ENCODE peak calls at places on chromosomes 5 and 9, in six cellular contexts. One of them, this sample, is unnamed.

GRCh38 chr9:126049896-126050604 is 276.6 kb upstream of the MVB12B start:
- DNase-seq in stromal cell of bone marrow: no peak
- DNase-seq in COR-L47: no peak
- DNase-seq in KBM-7: no peak
- DNase-seq in activated CD4-positive, alpha-beta memory T cell treated with anti-CD3 and anti-CD28 coated beads, Interleukin-2, amount 10 ng/mL, durations not matched to agents 7 days and 5 days: no peak
- DNase-seq in HuH-7.5: no peak
- DNase-seq in this sample: no peak

GRCh38 chr9:92728831-92729734 is 35.5 kb downstream of the BICD2 start:
- DNase-seq in KBM-7: no peak
- DNase-seq in stromal cell of bone marrow: no peak
- DNase-seq in activated CD4-positive, alpha-beta memory T cell treated with anti-CD3 and anti-CD28 coated beads, Interleukin-2, amount 10 ng/mL, durations not matched to agents 7 days and 5 days: peak
- DNase-seq in COR-L47: no peak
- DNase-seq in HuH-7.5: no peak
- DNase-seq in this sample: no peak

GRCh38 chr5:17991775-17992174 is 357.5 kb downstream of the TAF11L14 start:
- DNase-seq in COR-L47: peak
- DNase-seq in stromal cell of bone marrow: no peak
- DNase-seq in activated CD4-positive, alpha-beta memory T cell treated with anti-CD3 and anti-CD28 coated beads, Interleukin-2, amount 10 ng/mL, durations not matched to agents 7 days and 5 days: no peak
- DNase-seq in KBM-7: no peak
- DNase-seq in HuH-7.5: no peak
- DNase-seq in this sample: no peak

GRCh38 chr5:123371575-123372179 is 51.5 kb downstream of the CEP120 start:
- DNase-seq in COR-L47: peak
- DNase-seq in activated CD4-positive, alpha-beta memory T cell treated with anti-CD3 and anti-CD28 coated beads, Interleukin-2, amount 10 ng/mL, durations not matched to agents 7 days and 5 days: no peak
- DNase-seq in HuH-7.5: no peak
- DNase-seq in stromal cell of bone marrow: no peak
- DNase-seq in KBM-7: peak
- DNase-seq in this sample: peak

GRCh38 chr5:173320259-173320658 is 8.0 kb downstream of the STC2 start:
- DNase-seq in COR-L47: no peak
- DNase-seq in KBM-7: no peak
- DNase-seq in HuH-7.5: no peak
- DNase-seq in stromal cell of bone marrow: no peak
- DNase-seq in activated CD4-positive, alpha-beta memory T cell treated with anti-CD3 and anti-CD28 coated beads, Interleukin-2, amount 10 ng/mL, durations not matched to agents 7 days and 5 days: no peak
- DNase-seq in this sample: no peak

GRCh38 chr9:88653926-88654325 is 118.9 kb downstream of the NXNL2 start:
- DNase-seq in activated CD4-positive, alpha-beta memory T cell treated with anti-CD3 and anti-CD28 coated beads, Interleukin-2, amount 10 ng/mL, durations not matched to agents 7 days and 5 days: no peak
- DNase-seq in KBM-7: no peak
- DNase-seq in COR-L47: no peak
- DNase-seq in HuH-7.5: no peak
- DNase-seq in stromal cell of bone marrow: peak
- DNase-seq in this sample: no peak

GRCh38 chr5:43171926-43172325 is 20.1 kb upstream of the NIM1K start:
- DNase-seq in COR-L47: no peak
- DNase-seq in stromal cell of bone marrow: no peak
- DNase-seq in HuH-7.5: no peak
- DNase-seq in KBM-7: no peak
- DNase-seq in activated CD4-positive, alpha-beta memory T cell treated with anti-CD3 and anti-CD28 coated beads, Interleukin-2, amount 10 ng/mL, durations not matched to agents 7 days and 5 days: no peak
- DNase-seq in this sample: no peak

GRCh38 chr5:100614308-100614707 is 79.1 kb downstream of the FAM174A start:
- DNase-seq in KBM-7: no peak
- DNase-seq in stromal cell of bone marrow: no peak
- DNase-seq in HuH-7.5: no peak
- DNase-seq in activated CD4-positive, alpha-beta memory T cell treated with anti-CD3 and anti-CD28 coated beads, Interleukin-2, amount 10 ng/mL, durations not matched to agents 7 days and 5 days: no peak
- DNase-seq in COR-L47: no peak
- DNase-seq in this sample: no peak

GRCh38 chr9:77896269-77897245 is 135.1 kb downstream of the GNAQ start:
- DNase-seq in KBM-7: peak
- DNase-seq in stromal cell of bone marrow: no peak
- DNase-seq in activated CD4-positive, alpha-beta memory T cell treated with anti-CD3 and anti-CD28 coated beads, Interleukin-2, amount 10 ng/mL, durations not matched to agents 7 days and 5 days: no peak
- DNase-seq in COR-L47: peak
- DNase-seq in HuH-7.5: no peak
- DNase-seq in this sample: no peak

GRCh38 chr9:18014556-18014955 is 435.7 kb downstream of the SH3GL2 start:
- DNase-seq in activated CD4-positive, alpha-beta memory T cell treated with anti-CD3 and anti-CD28 coated beads, Interleukin-2, amount 10 ng/mL, durations not matched to agents 7 days and 5 days: no peak
- DNase-seq in KBM-7: no peak
- DNase-seq in HuH-7.5: no peak
- DNase-seq in stromal cell of bone marrow: no peak
- DNase-seq in COR-L47: no peak
- DNase-seq in this sample: no peak

GRCh38 chr5:132138260-132138659 is 64.7 kb downstream of the CSF2 start:
- DNase-seq in KBM-7: no peak
- DNase-seq in HuH-7.5: no peak
- DNase-seq in COR-L47: no peak
- DNase-seq in activated CD4-positive, alpha-beta memory T cell treated with anti-CD3 and anti-CD28 coated beads, Interleukin-2, amount 10 ng/mL, durations not matched to agents 7 days and 5 days: no peak
- DNase-seq in stromal cell of bone marrow: no peak
- DNase-seq in this sample: no peak

This sample was measured in DND-41.